ENCODE peak calls at places on chromosomes 12 and 14, in six cellular contexts. K is HepG2, G is K562, E is upper lobe of left lung, F is GM12878, J is A549. U is an unnamed sample.

GRCh38 chr14:23146423-23146910 is 27.4 kb upstream of the CEBPE start:
- ATAC-seq in G (peak), J (no peak), E (no peak), K (no peak), F (no peak), U (no peak)

GRCh38 chr12:116673713-116674112 is 64.2 kb downstream of the SPRING1 start:
- ATAC-seq in G (peak), K (no peak), E (no peak), J (no peak), F (no peak), U (no peak)

GRCh38 chr12:11730299-11731041 is 81.0 kb downstream of the ETV6 start:
- ATAC-seq in E (peak), K (no peak), F (peak), J (no peak), G (no peak), U (no peak)

GRCh38 chr14:29927596-29928341 is at the start of gene PRKD1:
- ATAC-seq in K (peak), E (peak), G (peak), J (peak), F (no peak), U (peak)

GRCh38 chr12:106739318-106739717 is 35.2 kb upstream of the RIC8B start:
- ATAC-seq in J (no peak), K (no peak), F (no peak), E (no peak), G (peak), U (no peak)

GRCh38 chr14:91149462-91149861 is 35.6 kb downstream of the DGLUCY start:
- ATAC-seq in J (peak), K (peak), E (peak), G (peak), F (no peak), U (peak)

GRCh38 chr12:116783503-116784237 is 45.6 kb downstream of the RNFT2 start:
- ATAC-seq in J (no peak), F (no peak), E (peak), G (no peak), K (no peak), U (no peak)

GRCh38 chr14:22903742-22904087 is 15.2 kb downstream of the RBM23 start:
- ATAC-seq in E (no peak), G (no peak), F (no peak), K (no peak), J (no peak), U (no peak)

GRCh38 chr12:66176105-66176504 is 6.3 kb upstream of the TMBIM4 start:
- ATAC-seq in K (no peak), F (no peak), J (no peak), E (no peak), G (no peak), U (no peak)

GRCh38 chr12:30416631-30417030 is 279.0 kb downstream of the IPO8 start:
- ATAC-seq in F (no peak), E (no peak), G (no peak), J (no peak), K (no peak), U (no peak)

GRCh38 chr12:124273630-124274029 is 21.3 kb upstream of the RFLNA start:
- ATAC-seq in E (peak), F (peak), J (peak), G (peak), K (peak), U (no peak)

GRCh38 chr12:112992541-112993398 is 14.5 kb downstream of the OAS2 start:
- ATAC-seq in E (peak), F (peak), K (peak), J (peak), G (peak), U (no peak)

GRCh38 chr14:106013879-106014376 is 487.5 kb downstream of the TMEM121 start:
- ATAC-seq in F (no peak), J (no peak), E (no peak), G (no peak), K (no peak), U (no peak)

GRCh38 chr14:22482085-22482694 is 106.8 kb downstream of the DAD1 start:
- ATAC-seq in G (no peak), F (peak), E (no peak), K (no peak), J (no peak), U (no peak)

GRCh38 chr12:28267920-28268680 is 77.8 kb downstream of the CCDC91 start:
- ATAC-seq in K (no peak), G (no peak), J (peak), E (no peak), F (no peak), U (no peak)

GRCh38 chr14:37122919-37123639 is 49.3 kb downstream of the SLC25A21 start:
- ATAC-seq in J (no peak), F (no peak), K (no peak), E (no peak), G (no peak), U (no peak)

GRCh38 chr12:70732287-70732686 is 95.1 kb upstream of the PTPRB start:
- ATAC-seq in G (no peak), F (no peak), J (no peak), E (no peak), K (no peak), U (no peak)

GRCh38 chr12:16076553-16076952 is 165.4 kb downstream of the DERA start:
- ATAC-seq in J (peak), E (peak), G (no peak), F (peak), K (peak), U (no peak)

GRCh38 chr14:65044596-65044959 is 57.7 kb downstream of the MAX start:
- ATAC-seq in E (peak), J (no peak), K (no peak), G (peak), F (no peak), U (no peak)

GRCh38 chr12:41190360-41190759 is 2.2 kb downstream of the PDZRN4 start:
- ATAC-seq in J (peak), F (no peak), G (no peak), K (peak), E (no peak), U (peak)

GRCh38 chr12:41188841-41189394 is 798 bp downstream of the PDZRN4 start:
- ATAC-seq in G (no peak), E (no peak), J (peak), F (no peak), K (no peak), U (peak)

GRCh38 chr12:41185946-41186345 is 2.2 kb upstream of the PDZRN4 start:
- ATAC-seq in G (no peak), J (no peak), F (no peak), K (no peak), E (peak), U (no peak)

GRCh38 chr12:41189395-41190251 is 1.5 kb downstream of the PDZRN4 start:
- ATAC-seq in G (no peak), J (peak), K (no peak), F (no peak), E (peak), U (peak)

DNA sequence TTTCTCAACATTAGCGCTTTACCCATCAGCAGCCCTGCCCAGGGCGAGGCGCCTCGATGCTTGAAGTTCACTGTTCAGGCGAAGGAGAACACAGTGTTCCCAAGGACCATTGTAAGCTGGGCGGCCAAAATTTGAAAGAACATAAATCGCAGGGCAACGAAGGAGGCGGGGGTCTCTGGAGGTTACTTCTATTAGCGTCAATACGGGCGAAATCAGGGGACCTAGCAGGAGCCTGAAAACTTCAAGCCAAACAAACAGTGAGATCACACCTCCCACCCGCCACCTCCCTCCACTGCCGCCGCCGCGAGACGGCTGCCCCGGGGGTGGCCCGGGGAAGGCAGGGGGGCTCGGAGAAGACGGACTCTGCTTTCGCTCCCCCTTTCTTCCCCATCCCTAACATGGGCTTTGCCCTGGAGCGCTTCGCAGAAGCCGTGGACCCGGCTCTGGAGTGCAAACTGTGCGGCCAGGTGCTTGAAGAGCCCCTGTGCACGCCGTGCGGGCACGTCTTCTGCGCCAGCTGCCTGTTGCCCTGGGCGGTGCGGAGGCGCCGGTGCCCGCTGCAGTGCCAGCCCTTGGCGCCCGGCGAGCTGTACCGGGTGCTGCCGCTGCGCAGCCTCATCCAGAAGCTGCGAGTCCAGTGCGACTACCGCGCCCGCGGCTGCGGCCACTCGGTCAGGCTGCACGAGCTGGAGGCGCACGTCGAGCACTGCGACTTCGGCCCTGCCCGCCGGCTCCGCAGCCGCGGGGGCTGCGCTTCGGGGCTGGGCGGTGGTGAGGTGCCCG is at the start of gene PDZRN4:
- ATAC-seq in K (no peak), J (peak), G (no peak), F (no peak), E (peak), U (peak)
- H3K4me3 ChIP-seq in K (no peak), J (peak), G (no peak), F (no peak), E (peak), U (peak)

DNA sequence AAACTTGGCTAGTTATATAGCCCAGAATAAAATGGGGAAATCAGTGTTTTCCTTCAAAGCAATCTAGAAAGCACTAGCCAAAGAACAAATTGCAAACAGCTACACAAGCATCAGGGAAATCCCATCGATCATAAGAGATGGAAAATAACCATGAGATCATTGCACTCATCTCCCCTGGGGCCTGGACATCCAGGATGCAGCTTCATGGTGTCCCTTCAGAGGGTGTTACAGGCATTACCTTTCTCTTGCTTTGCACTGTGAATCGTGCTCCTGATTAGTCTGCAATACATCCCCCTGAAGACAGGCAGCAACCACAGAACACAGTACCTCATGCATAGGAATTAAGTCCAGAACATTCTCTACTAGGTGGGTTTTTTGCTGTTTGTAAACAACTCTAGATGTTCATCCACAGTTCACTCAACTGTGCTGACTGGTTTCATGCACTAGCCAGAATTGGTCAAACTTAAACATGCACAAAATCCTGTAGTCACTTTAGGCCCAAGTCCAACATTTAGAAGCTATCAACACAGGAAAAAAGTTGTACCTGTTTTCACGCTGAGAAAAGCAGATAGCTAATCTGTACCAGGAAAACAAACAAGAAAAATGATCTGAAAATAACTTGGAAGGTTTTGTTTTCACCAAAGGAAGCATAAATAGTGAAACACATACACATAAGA is 120.1 kb downstream of the ZFP36L1 start:
- ATAC-seq in E (no peak), J (no peak), G (no peak), K (no peak), F (no peak), U (peak)
- TF ChIP-seq CTCF in E (no peak), J (no peak), G (no peak), K (no peak), F (no peak), U (peak)

GRCh38 chr12:42663621-42664020 is 74.1 kb upstream of the PRICKLE1 start:
- ATAC-seq in J (no peak), G (no peak), E (no peak), K (no peak), F (no peak), U (no peak)

GRCh38 chr12:42666671-42667243 is 77.2 kb upstream of the PRICKLE1 start:
- ATAC-seq in J (no peak), F (no peak), K (no peak), G (no peak), E (no peak), U (no peak)

DNA sequence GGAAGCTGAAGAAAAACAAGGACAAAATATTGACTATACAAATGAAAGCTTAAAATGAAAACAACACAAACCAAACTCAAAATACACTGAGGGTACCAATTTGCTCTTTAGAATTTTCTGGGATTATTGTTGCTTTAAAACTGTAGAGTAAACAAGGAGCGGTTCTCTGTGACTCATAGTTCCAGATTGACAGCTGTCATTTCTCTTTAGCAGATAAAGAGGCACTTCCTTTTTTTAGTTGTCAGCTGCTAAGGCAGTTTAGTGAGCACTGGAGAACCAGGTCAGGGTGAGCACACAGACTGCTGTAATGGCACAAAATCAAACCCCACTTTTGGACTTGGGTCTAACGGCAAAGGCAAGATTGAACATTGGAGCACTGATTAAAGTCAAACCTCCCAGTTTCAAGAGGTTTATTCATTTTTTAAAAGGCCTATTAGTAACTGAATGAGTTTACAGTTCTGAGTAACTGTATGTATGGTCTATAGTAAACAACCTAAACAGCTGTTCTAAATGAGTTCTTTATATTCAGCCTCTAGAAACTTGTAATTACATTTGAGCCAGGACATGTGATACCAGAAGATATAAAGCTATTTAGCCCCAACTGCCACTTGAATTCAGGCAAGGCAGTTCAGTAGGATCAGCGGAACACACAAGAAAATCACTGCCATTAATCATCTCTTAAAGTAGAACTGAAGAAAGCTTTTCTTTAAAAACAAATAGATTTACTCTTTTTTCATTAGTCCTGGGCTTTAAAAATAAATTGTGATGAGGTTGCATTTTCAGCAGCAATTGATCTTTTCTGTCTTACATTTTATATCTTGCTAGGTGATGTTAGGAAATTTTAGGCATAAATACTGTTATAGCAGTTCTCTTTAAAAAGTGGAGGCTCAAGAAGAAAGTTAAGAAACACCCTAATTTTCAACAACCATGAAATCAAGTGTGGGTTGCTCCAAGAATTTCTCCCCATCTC is 71.7 kb upstream of the PRICKLE1 start:
- ATAC-seq in K (no peak), F (no peak), J (no peak), E (no peak), G (no peak), U (no peak)
- TF ChIP-seq EP300 in K (no peak), F (no peak), J (no peak), E (no peak), G (no peak), U (no peak)

GRCh38 chr12:51008329-51008728 is 17.9 kb downstream of the SLC11A2 start:
- ATAC-seq in G (no peak), F (no peak), E (no peak), J (no peak), K (no peak), U (no peak)
- H3K4me3 ChIP-seq in G (no peak), F (no peak), E (no peak), J (no peak), K (no peak), U (no peak)

GRCh38 chr14:68380304-68380840 is 412.5 kb downstream of the ZFP36L1 start:
- ATAC-seq in K (no peak), E (no peak), F (peak), J (no peak), G (no peak), U (no peak)
- TF ChIP-seq CTCF in K (no peak), E (no peak), F (no peak), J (no peak), G (no peak), U (no peak)

DNA sequence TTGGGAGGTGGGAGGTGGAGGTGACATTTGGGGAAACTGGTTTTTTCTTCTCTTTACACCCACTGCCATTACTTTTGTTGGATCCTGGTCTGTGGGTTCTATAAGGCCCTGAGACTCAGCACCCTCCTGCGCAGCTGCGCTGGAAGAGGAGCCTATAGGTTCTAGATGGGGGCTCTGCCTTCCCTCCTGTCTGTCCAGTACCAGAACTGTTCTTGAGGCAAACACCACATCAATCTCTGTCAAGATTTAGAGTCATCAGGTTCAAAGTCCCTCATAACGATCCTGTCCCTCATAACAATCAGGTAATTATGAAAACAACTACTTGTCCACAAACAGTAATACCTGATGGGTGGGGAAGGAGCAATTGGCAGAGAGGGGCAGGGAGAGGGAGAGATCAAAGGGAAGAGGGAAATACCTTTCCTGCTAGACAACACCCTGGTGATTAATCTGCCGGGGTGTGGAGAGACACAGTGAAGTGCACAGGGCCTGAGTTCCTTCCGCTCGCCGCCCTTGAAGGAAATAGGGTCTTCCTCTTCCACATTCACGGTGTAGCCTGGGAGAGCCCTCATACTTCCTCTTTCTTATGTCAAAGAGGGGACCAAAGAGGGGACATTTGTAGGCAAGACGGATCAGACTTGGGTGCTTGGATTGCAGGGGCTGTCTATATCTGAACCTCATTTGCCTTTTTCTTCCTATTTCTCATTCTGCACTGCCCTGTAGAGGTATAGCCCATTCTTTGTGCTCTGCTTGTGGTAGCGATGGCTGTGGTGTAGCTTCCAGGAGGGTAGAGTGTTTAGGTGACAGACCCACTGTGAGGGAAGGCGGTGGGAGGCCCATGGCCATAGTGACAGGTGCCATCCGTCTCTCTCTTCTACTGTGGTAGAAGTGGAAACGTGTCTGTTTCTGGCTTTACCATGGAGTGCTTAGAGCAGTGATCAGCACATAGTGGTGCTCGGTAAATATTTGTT is 12.6 kb downstream of the GPRC5A start:
- ATAC-seq in J (no peak), F (no peak), G (no peak), E (no peak), K (peak), U (no peak)
- TF ChIP-seq EP300 in J (no peak), F (no peak), G (no peak), E (no peak), K (no peak), U (no peak)

DNA sequence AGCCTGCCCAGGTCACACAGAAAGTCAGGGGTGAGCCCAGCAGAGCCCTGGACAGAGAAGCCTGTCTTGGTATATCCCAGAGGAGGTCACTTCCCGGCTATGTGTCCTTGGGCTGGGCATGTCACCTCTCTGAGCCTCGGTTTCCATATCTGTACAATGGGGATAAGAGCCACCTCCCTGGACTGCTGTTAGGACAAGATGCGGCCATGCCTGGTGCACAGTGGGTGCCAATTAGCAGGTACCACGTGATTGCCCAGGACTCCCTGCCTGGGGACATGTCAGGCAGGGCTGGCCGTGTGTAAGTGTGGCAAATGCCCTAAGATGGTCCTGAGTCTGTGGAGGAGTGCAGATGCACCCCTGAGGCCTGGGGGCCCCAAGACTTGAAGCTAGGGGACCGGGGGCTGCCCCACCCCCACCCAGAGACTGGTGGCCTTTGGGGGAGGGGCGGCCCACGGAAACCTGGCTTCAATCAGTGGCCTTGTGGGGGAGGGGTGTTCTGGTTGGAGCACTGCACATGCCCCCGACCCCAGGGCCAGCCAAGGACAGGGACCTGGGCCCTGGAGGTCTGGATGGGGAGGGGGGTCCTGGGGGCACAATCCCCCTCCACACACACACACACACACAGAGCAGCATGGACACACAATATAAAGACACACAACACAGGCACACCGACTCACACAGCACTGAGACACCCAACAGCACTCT is 878 bp downstream of the TMEM119 start:
- ATAC-seq in J (no peak), F (no peak), K (no peak), E (no peak), G (no peak), U (no peak)
- H3K4me3 ChIP-seq in J (no peak), F (no peak), K (no peak), E (peak), G (no peak), U (peak)

GRCh38 chr14:76135722-76136121 is 16.0 kb upstream of the GPATCH2L start:
- ATAC-seq in F (no peak), E (no peak), K (no peak), G (no peak), J (no peak), U (no peak)
- TF ChIP-seq CTCF in F (no peak), E (no peak), K (no peak), G (no peak), J (no peak), U (no peak)